ENCODE peak calls at places on chromosomes 16 and 17, in five cellular contexts. Y, W, H, I and U are unnamed samples. For H3K27me3 and H3K4me1, the result is how much of the 10 kb centered on the place peaks cover.

GRCh38 chr16:87666919-87667318 is 64.6 kb downstream of the JPH3 start:
- DNase-seq in Y (no peak), W (no peak), H (no peak), I (no peak), U (no peak)

GRCh38 chr16:70391881-70392481 is 45.3 kb downstream of the DDX19A start:
- DNase-seq in Y (no peak), W (no peak), H (peak), I (no peak), U (peak)

GRCh38 chr17:70552982-70553334 is 383.6 kb downstream of the KCNJ2 start:
- DNase-seq in Y (no peak), W (no peak), H (no peak), I (no peak), U (no peak)

GRCh38 chr17:10815318-10815717 is 11.4 kb upstream of the TMEM238L start:
- DNase-seq in Y (no peak), W (no peak), H (no peak), I (no peak), U (no peak)

GRCh38 chr16:79093554-79093967 is 507.0 kb downstream of the MAF start:
- DNase-seq in Y (peak), W (no peak), H (no peak), I (peak), U (peak)

GRCh38 chr17:8964801-8965393 is 610 bp downstream of the PIK3R5 start:
- DNase-seq in Y (peak), W (peak), H (no peak), I (no peak), U (no peak)

GRCh38 chr17:14427914-14428639 is 127.2 kb downstream of the HS3ST3B1 start:
- DNase-seq in Y (no peak), W (no peak), H (no peak), I (peak), U (no peak)

GRCh38 chr17:8109669-8110455 is 8.5 kb downstream of the ALOXE3 start:
- DNase-seq in Y (peak), W (no peak), H (peak), I (peak), U (peak)

GRCh38 chr16:53509906-53510703 is 7.1 kb upstream of the AKTIP start:
- DNase-seq in Y (peak), W (peak), H (peak), I (peak), U (peak)

GRCh38 chr16:81548901-81549546 is 104.4 kb downstream of the CMIP start:
- DNase-seq in Y (no peak), W (peak), H (no peak), I (no peak), U (no peak)

GRCh38 chr17:38621538-38621937 is 15.8 kb upstream of the SRCIN1 start:
- DNase-seq in Y (no peak), W (peak), H (no peak), I (no peak), U (no peak)

GRCh38 chr16:4465977-4466779 is 8.2 kb downstream of the NMRAL1 start:
- DNase-seq in Y (no peak), W (no peak), H (peak), I (peak), U (no peak)

GRCh38 chr16:4350787-4351659 is at the start of gene PAM16:
- DNase-seq in Y (peak), W (peak), H (peak), I (peak), U (peak)

GRCh38 chr16:27222499-27223225 is 19.3 kb downstream of the KDM8 start:
- DNase-seq in Y (no peak), W (peak), H (peak), I (no peak), U (no peak)

GRCh38 chr17:79938696-79939435 is 96.8 kb downstream of the TBC1D16 start:
- DNase-seq in Y (peak), W (no peak), H (no peak), I (no peak), U (peak)

GRCh38 chr16:86297391-86297790 is 212.9 kb upstream of the FOXF1 start:
- DNase-seq in Y (no peak), W (no peak), H (no peak), I (no peak), U (no peak)
- H3K27me3 ChIP-seq in Y (under half), W (under half), H (half or more), I (under half), U (under half)

DNA sequence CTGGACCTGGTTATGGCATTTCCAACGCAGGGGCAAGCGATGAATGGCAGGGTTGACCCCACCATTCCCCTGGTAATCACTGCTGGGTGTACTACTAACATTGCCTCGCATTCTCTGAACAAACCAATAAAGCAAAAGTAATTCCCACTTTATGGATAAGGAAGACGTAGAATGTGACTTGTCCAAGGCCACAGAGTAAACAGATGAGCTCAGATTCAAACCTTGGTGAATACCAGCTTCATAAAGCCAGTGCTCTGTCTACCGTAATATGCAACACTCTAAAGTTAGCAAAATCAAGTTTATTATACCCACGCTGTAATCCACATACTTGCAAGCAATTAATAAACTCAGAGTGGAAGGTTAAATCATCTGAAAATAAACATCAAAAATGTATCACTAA is 59.6 kb downstream of the ANKFY1 start:
- DNase-seq in Y (no peak), W (no peak), H (no peak), I (no peak), U (no peak)
- H3K4me1 ChIP-seq in Y (under half), W (under half), H (under half), I (under half), U (under half)

GRCh38 chr17:2023692-2024571 is 1.2 kb downstream of the RTN4RL1 start:
- DNase-seq in Y (peak), W (peak), H (no peak), I (no peak), U (peak)

GRCh38 chr17:2024572-2025219 is 438 bp downstream of the RTN4RL1 start:
- DNase-seq in Y (peak), W (no peak), H (no peak), I (no peak), U (no peak)

GRCh38 chr17:2025622-2026309 is 632 bp upstream of the RTN4RL1 start:
- DNase-seq in Y (peak), W (peak), H (peak), I (no peak), U (peak)

GRCh38 chr17:2023256-2023655 is 1.9 kb downstream of the RTN4RL1 start:
- DNase-seq in Y (no peak), W (no peak), H (no peak), I (no peak), U (no peak)

GRCh38 chr17:2025220-2025621 is at the start of gene RTN4RL1:
- DNase-seq in Y (peak), W (peak), H (peak), I (peak), U (peak)
- H3K27me3 ChIP-seq in Y (under half), W (under half), H (half or more), I (under half), U (under half)

DNA sequence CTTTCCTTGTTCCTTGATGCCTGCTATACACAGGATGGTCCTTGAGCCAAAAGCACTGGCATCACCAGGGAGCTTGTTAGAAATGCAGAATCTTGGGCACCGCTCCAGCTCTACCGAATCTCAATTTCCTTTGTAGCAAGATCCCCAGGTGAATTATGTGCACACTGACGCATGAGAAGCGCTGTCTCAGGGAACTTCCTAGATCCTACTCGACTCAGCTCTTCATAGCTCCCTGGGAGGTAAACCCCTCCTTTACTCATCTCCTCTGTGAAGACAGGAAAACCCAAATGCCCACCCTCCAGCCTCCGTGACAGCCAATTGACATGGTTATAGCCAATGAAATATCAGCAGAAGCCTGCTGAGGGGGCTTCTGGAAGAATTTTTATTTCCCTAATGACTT is 4.1 kb downstream of the USP31 start:
- DNase-seq in Y (no peak), W (no peak), H (no peak), I (no peak), U (no peak)
- H3K4me1 ChIP-seq in Y (under half), W (under half), H (half or more), I (under half), U (under half)

DNA sequence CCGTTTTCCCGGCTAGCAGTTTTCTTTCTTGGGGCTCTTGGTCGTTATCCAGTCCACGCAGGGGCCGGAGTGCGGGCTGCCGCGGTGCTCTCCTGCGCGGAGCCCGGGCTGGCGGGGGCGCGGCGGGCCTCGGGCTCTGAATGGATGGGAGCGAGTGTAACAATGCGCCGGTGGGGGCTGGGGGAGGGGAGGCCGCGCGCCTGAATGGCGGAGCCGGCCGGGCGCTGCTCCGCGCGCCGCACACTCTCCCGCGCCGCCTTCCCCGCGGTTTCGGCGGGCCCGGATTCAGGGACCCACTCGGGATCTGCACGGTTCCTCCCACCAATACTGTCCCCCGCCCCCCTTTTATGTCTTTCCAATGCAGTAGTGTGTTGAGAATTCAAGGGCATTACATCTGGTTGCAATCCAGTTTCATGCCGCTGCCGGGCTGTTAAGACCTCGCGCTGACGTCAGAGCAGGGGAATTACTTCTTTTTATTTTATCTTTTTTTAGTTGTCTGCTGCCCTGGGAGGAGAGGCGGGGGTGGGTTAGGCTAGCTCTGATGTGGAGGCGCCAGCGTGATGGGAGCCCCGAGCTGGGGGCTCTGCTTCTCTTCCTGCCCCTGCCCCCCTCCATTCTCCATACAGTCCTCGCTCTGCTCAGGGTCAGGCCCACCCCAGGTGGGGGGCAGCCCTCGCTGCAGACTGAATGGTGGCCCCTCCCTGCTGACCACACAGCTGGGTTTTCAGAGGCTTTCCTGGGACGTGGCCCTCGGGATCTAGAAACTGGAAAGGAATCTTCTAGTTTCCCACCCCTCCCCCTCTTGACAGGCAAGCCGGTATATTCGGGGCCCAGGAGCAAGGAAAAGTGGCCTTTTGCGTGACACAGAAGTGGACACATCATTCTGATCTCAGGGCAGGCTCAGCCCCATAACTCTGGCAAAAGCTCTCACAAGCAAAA is 1.7 kb downstream of the RAI1 start:
- DNase-seq in Y (peak), W (peak), H (peak), I (peak), U (peak)
- H3K27me3 ChIP-seq in Y (under half), W (under half), H (under half), I (under half), U (under half)

GRCh38 chr17:65381160-65381559 is 180.3 kb downstream of the AXIN2 start:
- DNase-seq in Y (no peak), W (no peak), H (no peak), I (no peak), U (no peak)
- H3K4me1 ChIP-seq in Y (under half), W (under half), H (under half), I (under half), U (under half)

DNA sequence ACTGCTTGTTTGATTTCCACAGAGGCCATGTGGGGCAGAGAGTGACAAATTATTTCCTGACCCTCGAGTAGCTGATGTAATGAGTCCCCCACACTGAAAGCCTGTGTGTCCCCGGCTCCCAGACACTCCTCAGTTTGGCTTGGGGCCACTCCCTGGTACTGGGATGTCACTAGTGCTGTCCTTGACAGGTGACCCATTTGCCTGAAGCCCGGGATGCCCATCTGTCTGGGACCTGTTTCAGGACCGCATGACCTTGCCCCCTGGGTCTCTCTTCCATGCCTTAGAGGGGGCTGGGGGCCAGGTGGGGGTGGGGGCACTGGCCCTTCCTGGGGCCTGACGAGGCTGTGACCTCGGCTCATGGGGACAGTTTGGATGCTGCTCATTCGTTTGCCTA is 22.0 kb downstream of the ACTG1 start:
- DNase-seq in Y (no peak), W (no peak), H (no peak), I (no peak), U (no peak)
- H3K27me3 ChIP-seq in Y (under half), W (under half), H (under half), I (under half), U (under half)